ENCODE peak calls at places on chromosomes 1 and 21, in eight cellular contexts. M is H9; D is naive thymus-derived CD4-positive, alpha-beta T cell; E is lower leg skin; J is left cardiac atrium; Z is AG10803; A is Calu3; U is RWPE2. R is an unnamed sample.

GRCh38 chr1:174413632-174414031 is 34.1 kb upstream of the GPR52 start:
- DNase-seq in E (no peak), J (no peak), M (peak), A (no peak), D (no peak), Z (peak), U (no peak), R (no peak)

GRCh38 chr1:206116873-206117150 is 376 bp downstream of the AVPR1B start:
- DNase-seq in J (no peak), D (no peak), E (no peak), A (no peak), M (peak), Z (no peak), U (no peak), R (no peak)

GRCh38 chr1:35324486-35324885 is 56.0 kb downstream of the ZMYM4 start:
- DNase-seq in J (no peak), A (no peak), Z (peak), D (no peak), U (no peak), M (no peak), E (no peak), R (no peak)

GRCh38 chr1:220239213-220239612 is 33.0 kb downstream of the RAB3GAP2 start:
- DNase-seq in J (no peak), A (no peak), U (no peak), D (no peak), E (no peak), Z (no peak), M (no peak), R (no peak)

GRCh38 chr1:108643492-108644333 is 17.2 kb downstream of the HENMT1 start:
- DNase-seq in U (no peak), E (no peak), D (peak), M (no peak), J (peak), Z (peak), A (peak), R (no peak)

GRCh38 chr1:156914440-156914856 is 6.0 kb upstream of the LRRC71 start:
- DNase-seq in J (no peak), Z (no peak), A (no peak), M (no peak), D (no peak), U (no peak), E (no peak), R (no peak)

GRCh38 chr21:46269466-46269865 is 15.9 kb downstream of the MCM3AP start:
- DNase-seq in Z (no peak), E (no peak), U (no peak), M (no peak), A (no peak), D (no peak), J (no peak), R (no peak)

GRCh38 chr1:94856868-94857267 is 36.7 kb downstream of the SLC44A3 start:
- DNase-seq in D (no peak), M (no peak), A (no peak), E (no peak), U (no peak), J (no peak), Z (no peak), R (no peak)

GRCh38 chr21:42164064-42164789 is 54.7 kb upstream of the ABCG1 start:
- DNase-seq in U (no peak), M (no peak), E (peak), A (peak), J (peak), Z (no peak), D (peak), R (peak)

GRCh38 chr1:156676820-156677615 is at the start of gene NES:
- DNase-seq in A (peak), D (no peak), J (peak), E (no peak), M (peak), Z (no peak), U (no peak), R (no peak)

GRCh38 chr1:205298191-205298994 is 23.2 kb downstream of the NUAK2 start:
- DNase-seq in A (peak), E (no peak), M (peak), D (no peak), J (no peak), Z (peak), U (peak), R (no peak)

GRCh38 chr1:75203415-75204277 is 69.5 kb downstream of the LHX8 start:
- DNase-seq in A (peak), Z (peak), M (no peak), U (no peak), D (no peak), J (no peak), E (no peak), R (no peak)

GRCh38 chr21:41774467-41775151 is 7.8 kb upstream of the RIPK4 start:
- DNase-seq in J (no peak), E (peak), M (no peak), U (no peak), D (no peak), A (no peak), Z (no peak), R (no peak)

GRCh38 chr1:193241132-193241827 is 54.9 kb upstream of the B3GALT2 start:
- DNase-seq in E (no peak), J (no peak), M (no peak), D (no peak), U (no peak), A (no peak), Z (no peak), R (no peak)

R was measured in CD14-positive monocyte.